ENCODE peak calls at places on chromosomes 4 and X, in five cellular contexts. One of them, this sample, is unnamed.

GRCh38 chrX:9370888-9371287 is 94.0 kb upstream of the TBL1X start:
- DNase-seq in heart left ventricle: no peak
- DNase-seq in tibial artery: no peak
- DNase-seq in mucosa of descending colon: no peak
- DNase-seq in astrocyte: peak
- DNase-seq in this sample: no peak

GRCh38 chr4:15232725-15233597 is 194.9 kb upstream of the C1QTNF7 start:
- DNase-seq in astrocyte: peak
- DNase-seq in mucosa of descending colon: no peak
- DNase-seq in heart left ventricle: no peak
- DNase-seq in tibial artery: no peak
- DNase-seq in this sample: no peak

GRCh38 chrX:13339607-13340006 is 19.8 kb upstream of the ATXN3L start:
- DNase-seq in tibial artery: no peak
- DNase-seq in astrocyte: no peak
- DNase-seq in heart left ventricle: no peak
- DNase-seq in mucosa of descending colon: peak
- DNase-seq in this sample: no peak

GRCh38 chrX:136272325-136272724 is 21.1 kb upstream of the MAP7D3 start:
- DNase-seq in astrocyte: no peak
- DNase-seq in heart left ventricle: no peak
- DNase-seq in tibial artery: no peak
- DNase-seq in mucosa of descending colon: no peak
- DNase-seq in this sample: no peak

GRCh38 chr4:14165253-14165942 is 537.9 kb upstream of the BOD1L1 start:
- DNase-seq in heart left ventricle: no peak
- DNase-seq in mucosa of descending colon: no peak
- DNase-seq in tibial artery: no peak
- DNase-seq in astrocyte: no peak
- DNase-seq in this sample: no peak

GRCh38 chr4:41396214-41396613 is 139.5 kb downstream of the UCHL1 start:
- DNase-seq in tibial artery: no peak
- DNase-seq in heart left ventricle: no peak
- DNase-seq in astrocyte: no peak
- DNase-seq in mucosa of descending colon: no peak
- DNase-seq in this sample: no peak

GRCh38 chrX:12013220-12013619 is 125.1 kb upstream of the FRMPD4 start:
- DNase-seq in tibial artery: no peak
- DNase-seq in heart left ventricle: no peak
- DNase-seq in mucosa of descending colon: no peak
- DNase-seq in astrocyte: peak
- DNase-seq in this sample: no peak

GRCh38 chr4:128528793-128529553 is 241.4 kb upstream of the PGRMC2 start:
- DNase-seq in tibial artery: no peak
- DNase-seq in heart left ventricle: peak
- DNase-seq in astrocyte: peak
- DNase-seq in mucosa of descending colon: no peak
- DNase-seq in this sample: no peak

GRCh38 chr4:149825336-149825735 is 9.7 kb upstream of the IQCM start:
- DNase-seq in astrocyte: no peak
- DNase-seq in mucosa of descending colon: no peak
- DNase-seq in heart left ventricle: no peak
- DNase-seq in tibial artery: no peak
- DNase-seq in this sample: no peak

GRCh38 chr4:143397335-143397734 is 60.7 kb downstream of the GAB1 start:
- DNase-seq in mucosa of descending colon: no peak
- DNase-seq in astrocyte: no peak
- DNase-seq in heart left ventricle: no peak
- DNase-seq in tibial artery: no peak
- DNase-seq in this sample: no peak

GRCh38 chrX:134990475-134991473 is at the start of gene SMIM10:
- DNase-seq in mucosa of descending colon: peak
- DNase-seq in heart left ventricle: peak
- DNase-seq in astrocyte: peak
- DNase-seq in tibial artery: peak
- DNase-seq in this sample: no peak

GRCh38 chrX:129983575-129984131 is 1.2 kb downstream of the BCORL1 start:
- DNase-seq in heart left ventricle: peak
- DNase-seq in astrocyte: no peak
- DNase-seq in tibial artery: peak
- DNase-seq in mucosa of descending colon: peak
- DNase-seq in this sample: no peak

GRCh38 chr4:153241970-153242847 is 38.0 kb downstream of the TRIM2 start:
- DNase-seq in heart left ventricle: no peak
- DNase-seq in mucosa of descending colon: no peak
- DNase-seq in tibial artery: no peak
- DNase-seq in astrocyte: no peak
- DNase-seq in this sample: no peak

GRCh38 chrX:4690516-4690915 is 977.1 kb upstream of the PRKX start:
- DNase-seq in mucosa of descending colon: no peak
- DNase-seq in tibial artery: no peak
- DNase-seq in astrocyte: no peak
- DNase-seq in heart left ventricle: no peak
- DNase-seq in this sample: no peak

DNA sequence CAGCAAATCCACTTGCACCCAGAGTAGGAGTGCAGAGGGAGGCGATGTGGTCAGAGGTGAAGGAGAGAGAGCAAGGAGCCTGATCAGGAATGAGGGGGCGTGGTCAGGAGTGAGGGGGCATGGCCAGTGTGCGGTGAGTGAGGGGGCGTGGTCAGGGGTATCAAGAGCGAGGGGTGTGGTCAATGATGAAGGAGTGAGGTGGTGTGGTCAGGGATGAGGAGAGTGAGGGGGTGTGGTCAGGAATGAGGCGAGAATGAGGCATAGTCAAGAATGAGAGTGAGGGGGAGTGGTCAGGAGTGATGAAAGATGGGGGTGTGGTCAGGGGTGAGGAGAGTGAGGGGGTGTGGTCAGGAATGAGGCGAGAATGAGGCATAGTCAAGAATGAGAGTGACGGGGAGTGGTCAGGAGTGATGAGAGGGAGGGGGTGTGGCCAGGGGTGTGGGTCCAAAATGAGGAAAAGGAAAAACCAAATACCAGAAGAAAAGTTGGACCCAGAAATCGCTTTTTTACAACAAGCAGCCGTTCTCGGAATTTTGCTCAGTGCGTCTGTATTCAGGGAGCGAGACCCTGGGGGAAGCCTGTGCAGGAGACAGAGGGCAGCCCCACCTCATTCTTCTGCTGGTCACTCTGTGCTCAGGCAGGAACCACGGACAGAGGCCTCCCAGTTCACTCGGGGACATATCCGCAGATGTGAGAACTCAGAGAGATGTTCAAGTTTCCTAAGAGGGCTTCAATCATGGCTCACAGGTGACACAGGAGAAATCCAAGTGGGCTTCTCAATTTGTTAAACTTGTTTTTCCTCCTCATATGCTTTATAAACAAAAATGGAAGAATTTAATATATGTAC is 47.5 kb downstream of the MAGEA1 start:
- DNase-seq in mucosa of descending colon: no peak
- DNase-seq in tibial artery: no peak
- DNase-seq in astrocyte: peak
- DNase-seq in heart left ventricle: no peak
- DNase-seq in this sample: no peak
- H3K4me3 ChIP-seq in mucosa of descending colon: no peak
- H3K4me3 ChIP-seq in tibial artery: no peak
- H3K4me3 ChIP-seq in astrocyte: no peak
- H3K4me3 ChIP-seq in heart left ventricle: no peak
- H3K4me3 ChIP-seq in this sample: no peak

GRCh38 chr4:163111588-163111987 is 55.1 kb downstream of the NAF1 start:
- DNase-seq in astrocyte: no peak
- DNase-seq in tibial artery: no peak
- DNase-seq in heart left ventricle: no peak
- DNase-seq in mucosa of descending colon: no peak
- DNase-seq in this sample: no peak
- TF ChIP-seq CTCF in astrocyte: peak
- TF ChIP-seq CTCF in tibial artery: peak
- TF ChIP-seq CTCF in heart left ventricle: no peak
- TF ChIP-seq CTCF in mucosa of descending colon: peak
- TF ChIP-seq CTCF in this sample: no peak

GRCh38 chr4:55411621-55412020 is 15.9 kb downstream of the TMEM165 start:
- DNase-seq in mucosa of descending colon: no peak
- DNase-seq in heart left ventricle: no peak
- DNase-seq in astrocyte: peak
- DNase-seq in tibial artery: no peak
- DNase-seq in this sample: no peak

GRCh38 chr4:55407119-55407518 is 11.4 kb downstream of the TMEM165 start:
- DNase-seq in astrocyte: peak
- DNase-seq in tibial artery: no peak
- DNase-seq in mucosa of descending colon: no peak
- DNase-seq in heart left ventricle: no peak
- DNase-seq in this sample: no peak

GRCh38 chr4:55410431-55410830 is 14.7 kb downstream of the TMEM165 start:
- DNase-seq in astrocyte: no peak
- DNase-seq in mucosa of descending colon: no peak
- DNase-seq in tibial artery: no peak
- DNase-seq in heart left ventricle: no peak
- DNase-seq in this sample: no peak

GRCh38 chr4:55407764-55408163 is 12.0 kb downstream of the TMEM165 start:
- DNase-seq in heart left ventricle: no peak
- DNase-seq in mucosa of descending colon: no peak
- DNase-seq in tibial artery: no peak
- DNase-seq in astrocyte: no peak
- DNase-seq in this sample: no peak

DNA sequence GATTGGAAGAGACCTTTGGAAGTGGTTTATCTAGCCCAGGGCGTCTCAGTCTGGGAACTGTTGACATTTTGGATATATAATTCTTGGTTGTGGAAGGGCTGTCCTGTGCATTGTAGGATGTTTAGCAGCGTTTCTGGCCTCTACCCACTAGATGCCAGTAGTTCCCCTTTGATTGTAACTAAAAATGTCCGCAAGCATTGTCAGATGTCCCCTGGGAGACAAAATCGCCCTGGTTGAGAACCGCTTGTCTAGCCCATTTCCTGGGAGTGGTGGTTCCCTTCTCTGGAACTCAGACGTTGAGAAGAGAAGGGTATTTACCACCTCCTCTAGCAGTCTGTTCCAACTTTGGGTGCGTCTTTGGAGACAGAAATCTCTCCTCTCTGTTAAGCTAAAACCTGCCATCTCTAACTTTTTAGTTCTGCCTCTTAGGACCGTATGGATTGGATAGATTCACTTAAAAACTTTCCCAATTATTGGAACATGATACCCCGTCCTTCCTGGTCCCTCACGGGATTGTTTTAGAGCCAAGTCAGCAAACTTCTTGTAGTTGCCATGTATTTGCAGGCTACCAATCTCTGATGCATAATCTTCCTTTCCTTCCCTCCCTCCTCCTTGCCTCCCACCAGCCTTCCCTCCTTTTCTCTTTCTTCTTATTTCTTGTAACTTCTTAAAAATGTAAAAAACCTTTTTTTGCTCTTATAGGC is 13.9 kb downstream of the TMEM165 start:
- DNase-seq in mucosa of descending colon: no peak
- DNase-seq in heart left ventricle: peak
- DNase-seq in tibial artery: no peak
- DNase-seq in astrocyte: no peak
- DNase-seq in this sample: no peak
- H3K4me3 ChIP-seq in mucosa of descending colon: no peak
- H3K4me3 ChIP-seq in heart left ventricle: peak
- H3K4me3 ChIP-seq in tibial artery: no peak
- H3K4me3 ChIP-seq in astrocyte: no peak
- H3K4me3 ChIP-seq in this sample: no peak

GRCh38 chrX:100098660-100099375 is 311.3 kb downstream of the PCDH19 start:
- DNase-seq in mucosa of descending colon: no peak
- DNase-seq in astrocyte: peak
- DNase-seq in heart left ventricle: no peak
- DNase-seq in tibial artery: no peak
- DNase-seq in this sample: peak
- TF ChIP-seq CTCF in mucosa of descending colon: no peak
- TF ChIP-seq CTCF in astrocyte: no peak
- TF ChIP-seq CTCF in heart left ventricle: no peak
- TF ChIP-seq CTCF in tibial artery: no peak
- TF ChIP-seq CTCF in this sample: peak

GRCh38 chr4:82043081-82043808 is 330.5 kb downstream of the HNRNPD start:
- DNase-seq in astrocyte: no peak
- DNase-seq in mucosa of descending colon: peak
- DNase-seq in tibial artery: no peak
- DNase-seq in heart left ventricle: no peak
- DNase-seq in this sample: no peak
- H3K4me3 ChIP-seq in astrocyte: no peak
- H3K4me3 ChIP-seq in mucosa of descending colon: no peak
- H3K4me3 ChIP-seq in tibial artery: no peak
- H3K4me3 ChIP-seq in heart left ventricle: no peak
- H3K4me3 ChIP-seq in this sample: no peak

GRCh38 chrX:16469870-16470269 is 180.1 kb upstream of the S100G start:
- DNase-seq in astrocyte: no peak
- DNase-seq in heart left ventricle: no peak
- DNase-seq in tibial artery: no peak
- DNase-seq in mucosa of descending colon: no peak
- DNase-seq in this sample: no peak
- TF ChIP-seq CTCF in astrocyte: no peak
- TF ChIP-seq CTCF in heart left ventricle: no peak
- TF ChIP-seq CTCF in tibial artery: no peak
- TF ChIP-seq CTCF in mucosa of descending colon: no peak
- TF ChIP-seq CTCF in this sample: no peak

DNA sequence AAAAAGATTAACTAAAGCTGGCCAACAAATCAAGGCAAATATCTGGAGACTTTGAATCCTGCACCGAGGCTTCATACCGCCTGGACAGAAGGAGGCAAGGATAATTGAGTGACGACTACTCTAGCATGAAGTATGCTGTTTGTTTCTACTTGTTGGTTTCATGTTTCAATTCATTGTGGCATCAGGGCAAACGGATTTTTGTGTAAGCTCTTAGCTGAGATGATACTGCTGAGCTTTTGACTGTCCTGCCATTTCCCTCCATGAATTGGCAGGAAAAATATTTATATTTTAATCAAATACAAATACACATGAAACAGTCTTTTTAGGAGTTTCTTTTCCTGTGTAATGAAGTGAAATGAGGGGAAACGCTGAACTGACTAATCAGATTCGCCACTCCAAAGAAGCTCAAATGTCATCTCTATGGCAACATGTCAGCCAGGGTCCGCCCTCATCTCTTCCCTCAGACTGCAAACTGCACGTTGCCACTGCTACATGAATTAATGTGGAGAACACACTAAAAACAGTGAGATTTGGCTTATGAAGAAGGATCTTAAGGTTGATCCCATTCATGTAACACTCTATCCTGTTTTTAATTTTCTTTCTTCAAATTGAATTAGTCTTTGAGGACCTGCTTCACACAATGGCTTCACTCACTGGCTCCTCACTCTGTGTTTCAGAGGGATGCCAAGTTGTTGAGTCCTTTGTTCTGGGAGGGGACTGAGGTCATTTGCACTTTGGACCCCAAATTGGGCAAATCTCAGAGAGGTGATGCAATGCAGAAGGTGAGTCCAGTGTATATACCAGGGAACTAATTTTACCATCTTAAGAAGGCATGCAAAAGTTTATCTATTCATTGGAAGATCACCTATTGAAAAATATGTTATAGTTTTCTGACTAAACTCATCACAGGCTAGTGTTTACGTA is 149.6 kb upstream of the MID1 start:
- DNase-seq in tibial artery: no peak
- DNase-seq in heart left ventricle: no peak
- DNase-seq in mucosa of descending colon: no peak
- DNase-seq in astrocyte: peak
- DNase-seq in this sample: no peak
- H3K4me3 ChIP-seq in tibial artery: peak
- H3K4me3 ChIP-seq in heart left ventricle: peak
- H3K4me3 ChIP-seq in mucosa of descending colon: no peak
- H3K4me3 ChIP-seq in astrocyte: peak
- H3K4me3 ChIP-seq in this sample: no peak

This sample was measured in LNCaP clone FGC.